ENCODE peak calls at places on chromosome 22, in four cellular contexts. T is breast epithelium, M is GM20000, A is tibial artery. E is an unnamed sample.

GRCh38 chr22:22737590-22737989 is 93.2 kb downstream of the GGTLC2 start:
- DNase-seq in A (no peak), M (no peak), T (no peak), E (no peak)

GRCh38 chr22:42300286-42301071 is 30.0 kb upstream of the TCF20 start:
- DNase-seq in M (peak; percentile 84), A (no peak), T (no peak), E (no peak)

GRCh38 chr22:49305966-49306631 is 521.6 kb downstream of the BRD1 start:
- DNase-seq in A (peak; percentile 43), T (peak; percentile 22), M (no peak), E (peak; percentile 41)

GRCh38 chr22:31917227-31917921 is 27.0 kb upstream of the YWHAH start:
- DNase-seq in M (peak; percentile 49), A (peak; percentile 66), T (no peak), E (no peak)

GRCh38 chr22:47125603-47126002 is 363.2 kb downstream of the TBC1D22A start:
- DNase-seq in T (no peak), M (no peak), A (peak; percentile 31), E (peak; percentile 73)

GRCh38 chr22:42173183-42173926 is 42.7 kb upstream of the CYP2D6 start:
- DNase-seq in T (no peak), A (no peak), M (no peak), E (no peak)

GRCh38 chr22:23415490-23415851 is 164.6 kb downstream of the IGLL1 start:
- DNase-seq in T (no peak), A (no peak), M (no peak), E (no peak)

GRCh38 chr22:46669201-46669600 is 49.0 kb downstream of the GRAMD4 start:
- DNase-seq in T (no peak), A (no peak), M (no peak), E (no peak)

GRCh38 chr22:36486619-36487384 is 5.4 kb upstream of the TXN2 start:
- DNase-seq in T (no peak), A (no peak), M (no peak), E (no peak)

GRCh38 chr22:24355574-24355973 is 71.8 kb upstream of the ADORA2A start:
- DNase-seq in T (no peak), A (no peak), M (no peak), E (no peak)

GRCh38 chr22:50525991-50526848 is 822 bp upstream of the SCO2 start:
- DNase-seq in A (peak; percentile 89), M (peak; percentile 92), T (peak; percentile 81), E (peak; percentile 92)

GRCh38 chr22:21646608-21647590 is 4.8 kb downstream of the SDF2L1 start:
- DNase-seq in T (peak; percentile 73), M (peak; percentile 79), A (peak; percentile 88), E (no peak)

GRCh38 chr22:49362393-49362792 is 465.3 kb downstream of the BRD1 start:
- DNase-seq in M (no peak), T (no peak), A (no peak), E (no peak)

GRCh38 chr22:46293591-46294260 is 2.9 kb upstream of the GTSE1 start:
- DNase-seq in T (no peak), A (peak; percentile 80), M (no peak), E (no peak)

GRCh38 chr22:46774456-46775363 is 12.3 kb downstream of the TBC1D22A start:
- DNase-seq in M (no peak), A (no peak), T (no peak), E (peak; percentile 70)

GRCh38 chr22:38751422-38752346 is 4.1 kb downstream of the SUN2 start:
- DNase-seq in A (no peak), T (peak; percentile 81), M (peak; percentile 89), E (no peak)

GRCh38 chr22:49929553-49929979 is 11.1 kb downstream of the CRELD2 start:
- DNase-seq in M (peak; percentile 92), A (no peak), T (no peak), E (no peak)

GRCh38 chr22:49566693-49567092 is 261.0 kb downstream of the BRD1 start:
- DNase-seq in T (peak; percentile 44), M (no peak), A (peak; percentile 51), E (peak; percentile 63)

GRCh38 chr22:32331918-32332725 is 25.5 kb upstream of the RFPL3 start:
- DNase-seq in M (no peak), T (peak; percentile 37), A (peak; percentile 56), E (peak; percentile 75)

GRCh38 chr22:23127788-23128187 is 14.0 kb downstream of the RSPH14 start:
- DNase-seq in M (no peak), A (no peak), T (no peak), E (peak; percentile 65)

GRCh38 chr22:36478966-36479365 is 2.5 kb downstream of the TXN2 start:
- DNase-seq in A (no peak), M (no peak), T (no peak), E (no peak)

GRCh38 chr22:47724751-47725150 is 962.3 kb downstream of the TBC1D22A start:
- DNase-seq in T (no peak), A (no peak), M (no peak), E (no peak)

GRCh38 chr22:47281126-47282106 is 519.0 kb downstream of the TBC1D22A start:
- DNase-seq in T (no peak), A (no peak), M (no peak), E (no peak)

GRCh38 chr22:44362249-44363040 is 49.7 kb upstream of the SHISAL1 start:
- DNase-seq in A (no peak), T (no peak), M (no peak), E (peak; percentile 33)

GRCh38 chr22:49034836-49035817 is 792.5 kb downstream of the BRD1 start:
- DNase-seq in M (no peak), T (no peak), A (no peak), E (peak; percentile 79)

GRCh38 chr22:38718414-38718813 is 12.7 kb downstream of the GTPBP1 start:
- DNase-seq in T (peak; percentile 68), M (no peak), A (peak; percentile 85), E (no peak)

GRCh38 chr22:46533434-46533833 is 4.0 kb downstream of the CELSR1 start:
- DNase-seq in T (peak; percentile 74), A (no peak), M (peak; percentile 25), E (peak; percentile 89)

GRCh38 chr22:46542011-46542985 is 4.9 kb upstream of the CELSR1 start:
- DNase-seq in M (peak; percentile 94), A (peak; percentile 80), T (no peak), E (peak; percentile 95)

GRCh38 chr22:23105919-23106853 is 35.6 kb downstream of the RSPH14 start:
- DNase-seq in T (no peak), M (no peak), A (no peak), E (no peak)

GRCh38 chr22:46459347-46460065 is 77.9 kb downstream of the CELSR1 start:
- DNase-seq in M (no peak), T (no peak), A (no peak), E (no peak)

GRCh38 chr22:24040946-24041345 is 29.8 kb downstream of the CABIN1 start:
- DNase-seq in M (no peak), T (no peak), A (no peak), E (no peak)

GRCh38 chr22:25374871-25375270 is 155.4 kb downstream of the CRYBB2 start:
- DNase-seq in M (no peak), A (no peak), T (no peak), E (no peak)
- TF ChIP-seq CTCF in M (no peak), A (no peak), T (no peak), E (no peak)

DNA sequence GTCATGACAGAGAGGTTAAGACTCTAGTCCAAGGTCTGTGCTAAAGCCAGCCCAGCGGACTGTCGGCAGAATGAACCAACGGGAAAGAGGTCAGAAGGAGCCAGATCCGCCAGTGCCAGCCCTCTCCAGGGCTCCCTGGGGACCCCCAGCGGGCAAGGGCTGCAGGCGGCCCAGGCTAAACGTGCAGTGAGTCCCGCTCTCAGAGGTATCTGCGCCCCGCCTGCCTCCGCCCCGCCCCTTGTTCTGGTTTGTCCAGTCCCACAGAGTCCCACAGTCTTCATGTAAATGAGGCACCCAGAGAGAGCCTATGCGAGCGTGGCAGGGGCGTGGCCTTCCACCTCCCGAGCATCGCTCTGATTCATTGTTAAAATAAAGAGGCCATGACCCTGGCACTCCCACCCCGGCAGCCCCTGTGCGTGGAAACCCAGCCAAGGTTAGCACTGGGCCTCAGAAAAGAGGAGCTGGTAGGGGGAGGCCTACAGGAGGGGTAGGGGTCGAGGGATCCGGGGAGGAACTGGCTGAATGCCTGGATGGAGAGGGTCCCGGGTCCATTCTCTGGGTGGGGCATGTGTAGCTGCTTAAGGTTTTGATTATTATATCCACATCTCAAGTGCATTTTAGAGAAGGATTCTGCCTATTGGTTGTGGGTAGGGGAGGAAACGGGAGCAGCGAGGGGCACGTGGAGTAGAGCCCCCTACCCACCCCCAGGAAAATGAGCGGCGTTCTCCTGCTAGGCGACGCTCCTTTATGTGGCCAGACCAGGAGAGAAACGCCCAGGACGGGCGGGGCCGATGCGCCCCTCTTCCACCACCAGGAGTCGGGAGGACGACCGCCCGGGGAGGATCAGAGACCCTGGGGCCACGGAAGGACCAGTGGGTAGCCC is at the start of gene TRIOBP:
- DNase-seq in A (peak; percentile 97), M (peak; percentile 87), T (peak; percentile 89), E (no peak)
- TF ChIP-seq CTCF in A (peak; percentile 42), M (peak; percentile 33), T (no peak), E (peak; percentile 67)

DNA sequence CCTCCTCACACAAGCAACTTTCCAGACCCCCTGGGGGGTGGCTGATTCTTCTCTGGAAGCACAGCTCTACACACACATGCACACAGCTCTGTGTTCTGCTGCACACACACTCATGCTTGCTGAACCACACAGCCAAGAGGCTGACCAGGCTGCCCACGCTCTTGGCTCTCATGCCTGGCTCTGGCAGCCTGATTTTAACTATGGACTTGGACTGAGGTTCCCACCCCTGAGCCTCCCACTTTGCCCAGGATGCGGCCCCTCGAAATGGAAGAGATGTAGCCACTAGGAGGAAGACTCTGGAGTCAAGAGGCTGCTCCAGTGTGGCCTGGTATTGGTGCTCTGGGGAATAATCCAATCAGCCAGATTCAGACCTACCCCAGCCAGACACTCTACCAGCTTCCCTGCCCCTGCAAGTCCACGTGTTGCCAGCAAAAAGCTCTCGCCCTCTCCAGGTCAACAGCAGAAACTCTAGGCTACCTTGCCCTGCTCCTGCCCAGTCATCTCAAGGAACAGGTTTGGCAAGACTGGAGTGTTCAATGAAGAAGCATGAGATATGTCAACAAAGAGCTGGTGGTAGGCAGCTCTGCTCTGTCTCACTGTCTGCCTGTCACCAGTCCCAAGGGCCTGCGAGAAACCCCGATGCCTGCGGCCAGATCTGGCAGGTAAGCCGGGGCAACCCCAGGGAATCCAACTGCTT is 8.8 kb upstream of the CASTOR1 start:
- DNase-seq in M (no peak), T (peak; percentile 80), A (no peak), E (no peak)
- TF ChIP-seq CTCF in M (no peak), T (peak; percentile 55), A (no peak), E (no peak)

GRCh38 chr22:17890892-17891291 is 116.6 kb upstream of the BID start:
- DNase-seq in A (no peak), T (no peak), M (no peak), E (no peak)

GRCh38 chr22:17890245-17890671 is 116.0 kb upstream of the BID start:
- DNase-seq in T (no peak), M (no peak), A (no peak), E (no peak)

GRCh38 chr22:17891427-17892167 is 117.3 kb upstream of the BID start:
- DNase-seq in M (peak; percentile 28), A (peak; percentile 71), T (no peak), E (no peak)

GRCh38 chr22:17888439-17888838 is 114.2 kb upstream of the BID start:
- DNase-seq in M (no peak), A (no peak), T (no peak), E (no peak)

DNA sequence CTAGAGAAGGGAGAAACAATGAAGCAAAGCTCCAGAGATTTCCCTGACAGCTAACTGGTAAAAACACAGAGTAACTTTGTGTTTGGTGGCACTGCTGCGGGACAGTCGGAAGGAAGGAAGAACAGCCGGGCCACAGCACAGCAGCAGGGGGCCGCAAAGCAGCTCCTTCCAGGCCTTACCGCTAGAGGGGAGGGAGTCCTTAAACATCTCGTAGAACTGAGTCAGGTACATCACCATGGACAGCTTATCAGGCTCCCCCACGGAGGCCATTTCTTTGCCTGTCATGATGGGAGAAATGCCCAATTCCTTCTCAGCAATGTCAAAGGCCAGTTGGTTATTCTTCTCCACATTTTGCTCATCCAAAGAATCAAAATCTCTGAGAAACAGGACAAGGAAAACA is 114.6 kb upstream of the BID start:
- DNase-seq in T (no peak), M (no peak), A (no peak), E (no peak)
- TF ChIP-seq CTCF in T (no peak), M (no peak), A (no peak), E (peak; percentile 71)